ENCODE peak calls at places on chromosomes 1 and 21, in ten cellular contexts. One of them, this sample, is unnamed.

GRCh38 chr1:87329756-87330200 is 1.1 kb downstream of the LMO4 start:
- DNase-seq in cardiac muscle cell: peak
- DNase-seq in stimulated activated CD8-positive, alpha-beta memory T cell treated with anti-CD3 and anti-CD28 coated beads, Interleukin-15, amount 100 ng/mL, for 24 hours: no peak
- DNase-seq in fibroblast of the conjunctiva: no peak
- DNase-seq in stimulated activated naive B cell treated with anti-CD40 and anti-IgM and Interleukin-4, amounts not matched to agents 10 μg/mL and 1 μg/mL and 100 μg/mL, for 72 hours: no peak
- DNase-seq in HuH-7: no peak
- DNase-seq in NCI-H510A: no peak
- DNase-seq in HFFc6: no peak
- DNase-seq in right atrium auricular region: no peak
- DNase-seq in AG08396: no peak
- DNase-seq in this sample: no peak

GRCh38 chr1:41399148-41399795 is 38.0 kb downstream of the FOXO6 start:
- DNase-seq in stimulated activated naive B cell treated with anti-CD40 and anti-IgM and Interleukin-4, amounts not matched to agents 10 μg/mL and 1 μg/mL and 100 μg/mL, for 72 hours: no peak
- DNase-seq in stimulated activated CD8-positive, alpha-beta memory T cell treated with anti-CD3 and anti-CD28 coated beads, Interleukin-15, amount 100 ng/mL, for 24 hours: no peak
- DNase-seq in NCI-H510A: no peak
- DNase-seq in right atrium auricular region: no peak
- DNase-seq in HuH-7: no peak
- DNase-seq in cardiac muscle cell: peak
- DNase-seq in fibroblast of the conjunctiva: no peak
- DNase-seq in HFFc6: no peak
- DNase-seq in AG08396: no peak
- DNase-seq in this sample: no peak

GRCh38 chr1:50080904-50081586 is 27.7 kb upstream of the ELAVL4 start:
- DNase-seq in NCI-H510A: peak
- DNase-seq in stimulated activated naive B cell treated with anti-CD40 and anti-IgM and Interleukin-4, amounts not matched to agents 10 μg/mL and 1 μg/mL and 100 μg/mL, for 72 hours: no peak
- DNase-seq in stimulated activated CD8-positive, alpha-beta memory T cell treated with anti-CD3 and anti-CD28 coated beads, Interleukin-15, amount 100 ng/mL, for 24 hours: no peak
- DNase-seq in HFFc6: no peak
- DNase-seq in fibroblast of the conjunctiva: no peak
- DNase-seq in AG08396: no peak
- DNase-seq in cardiac muscle cell: no peak
- DNase-seq in right atrium auricular region: no peak
- DNase-seq in HuH-7: peak
- DNase-seq in this sample: peak

GRCh38 chr1:150429805-150430204 is 57.4 kb upstream of the TARS2 start:
- DNase-seq in stimulated activated CD8-positive, alpha-beta memory T cell treated with anti-CD3 and anti-CD28 coated beads, Interleukin-15, amount 100 ng/mL, for 24 hours: no peak
- DNase-seq in HuH-7: no peak
- DNase-seq in AG08396: no peak
- DNase-seq in fibroblast of the conjunctiva: no peak
- DNase-seq in NCI-H510A: no peak
- DNase-seq in right atrium auricular region: no peak
- DNase-seq in HFFc6: no peak
- DNase-seq in cardiac muscle cell: peak
- DNase-seq in stimulated activated naive B cell treated with anti-CD40 and anti-IgM and Interleukin-4, amounts not matched to agents 10 μg/mL and 1 μg/mL and 100 μg/mL, for 72 hours: no peak
- DNase-seq in this sample: peak

GRCh38 chr1:119613769-119614358 is 34.2 kb downstream of the ZNF697 start:
- DNase-seq in fibroblast of the conjunctiva: peak
- DNase-seq in NCI-H510A: peak
- DNase-seq in cardiac muscle cell: peak
- DNase-seq in AG08396: peak
- DNase-seq in HFFc6: peak
- DNase-seq in stimulated activated CD8-positive, alpha-beta memory T cell treated with anti-CD3 and anti-CD28 coated beads, Interleukin-15, amount 100 ng/mL, for 24 hours: peak
- DNase-seq in stimulated activated naive B cell treated with anti-CD40 and anti-IgM and Interleukin-4, amounts not matched to agents 10 μg/mL and 1 μg/mL and 100 μg/mL, for 72 hours: peak
- DNase-seq in right atrium auricular region: peak
- DNase-seq in HuH-7: peak
- DNase-seq in this sample: peak

GRCh38 chr1:37277366-37277765 is 197.0 kb upstream of the ZC3H12A start:
- DNase-seq in stimulated activated naive B cell treated with anti-CD40 and anti-IgM and Interleukin-4, amounts not matched to agents 10 μg/mL and 1 μg/mL and 100 μg/mL, for 72 hours: no peak
- DNase-seq in fibroblast of the conjunctiva: no peak
- DNase-seq in AG08396: no peak
- DNase-seq in NCI-H510A: no peak
- DNase-seq in cardiac muscle cell: no peak
- DNase-seq in stimulated activated CD8-positive, alpha-beta memory T cell treated with anti-CD3 and anti-CD28 coated beads, Interleukin-15, amount 100 ng/mL, for 24 hours: no peak
- DNase-seq in HFFc6: no peak
- DNase-seq in right atrium auricular region: no peak
- DNase-seq in HuH-7: no peak
- DNase-seq in this sample: no peak

GRCh38 chr1:151839457-151840409 is at the start of gene C2CD4D:
- DNase-seq in AG08396: no peak
- DNase-seq in HFFc6: no peak
- DNase-seq in right atrium auricular region: no peak
- DNase-seq in cardiac muscle cell: peak
- DNase-seq in stimulated activated naive B cell treated with anti-CD40 and anti-IgM and Interleukin-4, amounts not matched to agents 10 μg/mL and 1 μg/mL and 100 μg/mL, for 72 hours: peak
- DNase-seq in HuH-7: no peak
- DNase-seq in stimulated activated CD8-positive, alpha-beta memory T cell treated with anti-CD3 and anti-CD28 coated beads, Interleukin-15, amount 100 ng/mL, for 24 hours: no peak
- DNase-seq in NCI-H510A: peak
- DNase-seq in fibroblast of the conjunctiva: no peak
- DNase-seq in this sample: no peak

GRCh38 chr1:3795453-3796214 is 664 bp downstream of the LRRC47 start:
- DNase-seq in fibroblast of the conjunctiva: no peak
- DNase-seq in stimulated activated naive B cell treated with anti-CD40 and anti-IgM and Interleukin-4, amounts not matched to agents 10 μg/mL and 1 μg/mL and 100 μg/mL, for 72 hours: no peak
- DNase-seq in HFFc6: no peak
- DNase-seq in HuH-7: no peak
- DNase-seq in right atrium auricular region: no peak
- DNase-seq in stimulated activated CD8-positive, alpha-beta memory T cell treated with anti-CD3 and anti-CD28 coated beads, Interleukin-15, amount 100 ng/mL, for 24 hours: no peak
- DNase-seq in NCI-H510A: no peak
- DNase-seq in AG08396: no peak
- DNase-seq in cardiac muscle cell: peak
- DNase-seq in this sample: peak

GRCh38 chr1:36934061-36934460 is 100.3 kb downstream of the GRIK3 start:
- DNase-seq in HFFc6: no peak
- DNase-seq in NCI-H510A: peak
- DNase-seq in cardiac muscle cell: no peak
- DNase-seq in fibroblast of the conjunctiva: no peak
- DNase-seq in stimulated activated CD8-positive, alpha-beta memory T cell treated with anti-CD3 and anti-CD28 coated beads, Interleukin-15, amount 100 ng/mL, for 24 hours: no peak
- DNase-seq in AG08396: no peak
- DNase-seq in HuH-7: no peak
- DNase-seq in stimulated activated naive B cell treated with anti-CD40 and anti-IgM and Interleukin-4, amounts not matched to agents 10 μg/mL and 1 μg/mL and 100 μg/mL, for 72 hours: no peak
- DNase-seq in right atrium auricular region: no peak
- DNase-seq in this sample: no peak

GRCh38 chr1:24374891-24375786 is 38.4 kb downstream of the STPG1 start:
- DNase-seq in stimulated activated CD8-positive, alpha-beta memory T cell treated with anti-CD3 and anti-CD28 coated beads, Interleukin-15, amount 100 ng/mL, for 24 hours: no peak
- DNase-seq in NCI-H510A: no peak
- DNase-seq in stimulated activated naive B cell treated with anti-CD40 and anti-IgM and Interleukin-4, amounts not matched to agents 10 μg/mL and 1 μg/mL and 100 μg/mL, for 72 hours: no peak
- DNase-seq in cardiac muscle cell: no peak
- DNase-seq in HuH-7: no peak
- DNase-seq in HFFc6: no peak
- DNase-seq in right atrium auricular region: no peak
- DNase-seq in fibroblast of the conjunctiva: no peak
- DNase-seq in AG08396: no peak
- DNase-seq in this sample: no peak

GRCh38 chr1:81424056-81424455 is 376.7 kb upstream of the ADGRL2 start:
- DNase-seq in HFFc6: no peak
- DNase-seq in cardiac muscle cell: peak
- DNase-seq in right atrium auricular region: no peak
- DNase-seq in stimulated activated naive B cell treated with anti-CD40 and anti-IgM and Interleukin-4, amounts not matched to agents 10 μg/mL and 1 μg/mL and 100 μg/mL, for 72 hours: no peak
- DNase-seq in NCI-H510A: no peak
- DNase-seq in stimulated activated CD8-positive, alpha-beta memory T cell treated with anti-CD3 and anti-CD28 coated beads, Interleukin-15, amount 100 ng/mL, for 24 hours: no peak
- DNase-seq in HuH-7: no peak
- DNase-seq in AG08396: no peak
- DNase-seq in fibroblast of the conjunctiva: no peak
- DNase-seq in this sample: no peak

GRCh38 chr1:235588916-235589515 is 60.6 kb downstream of the GNG4 start:
- DNase-seq in cardiac muscle cell: no peak
- DNase-seq in HuH-7: no peak
- DNase-seq in AG08396: no peak
- DNase-seq in NCI-H510A: no peak
- DNase-seq in fibroblast of the conjunctiva: no peak
- DNase-seq in right atrium auricular region: no peak
- DNase-seq in stimulated activated CD8-positive, alpha-beta memory T cell treated with anti-CD3 and anti-CD28 coated beads, Interleukin-15, amount 100 ng/mL, for 24 hours: no peak
- DNase-seq in stimulated activated naive B cell treated with anti-CD40 and anti-IgM and Interleukin-4, amounts not matched to agents 10 μg/mL and 1 μg/mL and 100 μg/mL, for 72 hours: no peak
- DNase-seq in HFFc6: peak
- DNase-seq in this sample: no peak

GRCh38 chr1:169906938-169907337 is 13.2 kb upstream of the SCYL3 start:
- DNase-seq in cardiac muscle cell: no peak
- DNase-seq in stimulated activated naive B cell treated with anti-CD40 and anti-IgM and Interleukin-4, amounts not matched to agents 10 μg/mL and 1 μg/mL and 100 μg/mL, for 72 hours: no peak
- DNase-seq in stimulated activated CD8-positive, alpha-beta memory T cell treated with anti-CD3 and anti-CD28 coated beads, Interleukin-15, amount 100 ng/mL, for 24 hours: no peak
- DNase-seq in AG08396: peak
- DNase-seq in right atrium auricular region: no peak
- DNase-seq in NCI-H510A: no peak
- DNase-seq in HuH-7: no peak
- DNase-seq in fibroblast of the conjunctiva: peak
- DNase-seq in HFFc6: no peak
- DNase-seq in this sample: no peak

GRCh38 chr1:12604114-12604874 is 13.7 kb downstream of the DHRS3 start:
- DNase-seq in stimulated activated naive B cell treated with anti-CD40 and anti-IgM and Interleukin-4, amounts not matched to agents 10 μg/mL and 1 μg/mL and 100 μg/mL, for 72 hours: no peak
- DNase-seq in AG08396: peak
- DNase-seq in stimulated activated CD8-positive, alpha-beta memory T cell treated with anti-CD3 and anti-CD28 coated beads, Interleukin-15, amount 100 ng/mL, for 24 hours: no peak
- DNase-seq in NCI-H510A: peak
- DNase-seq in HuH-7: peak
- DNase-seq in cardiac muscle cell: peak
- DNase-seq in right atrium auricular region: peak
- DNase-seq in fibroblast of the conjunctiva: peak
- DNase-seq in HFFc6: peak
- DNase-seq in this sample: no peak

GRCh38 chr1:193421487-193421886 is 235.1 kb upstream of the B3GALT2 start:
- DNase-seq in stimulated activated CD8-positive, alpha-beta memory T cell treated with anti-CD3 and anti-CD28 coated beads, Interleukin-15, amount 100 ng/mL, for 24 hours: no peak
- DNase-seq in stimulated activated naive B cell treated with anti-CD40 and anti-IgM and Interleukin-4, amounts not matched to agents 10 μg/mL and 1 μg/mL and 100 μg/mL, for 72 hours: no peak
- DNase-seq in cardiac muscle cell: no peak
- DNase-seq in NCI-H510A: no peak
- DNase-seq in HFFc6: no peak
- DNase-seq in HuH-7: no peak
- DNase-seq in right atrium auricular region: no peak
- DNase-seq in AG08396: no peak
- DNase-seq in fibroblast of the conjunctiva: no peak
- DNase-seq in this sample: no peak

GRCh38 chr1:58883037-58883887 is 99.4 kb upstream of the JUN start:
- DNase-seq in cardiac muscle cell: no peak
- DNase-seq in right atrium auricular region: peak
- DNase-seq in stimulated activated CD8-positive, alpha-beta memory T cell treated with anti-CD3 and anti-CD28 coated beads, Interleukin-15, amount 100 ng/mL, for 24 hours: no peak
- DNase-seq in AG08396: peak
- DNase-seq in NCI-H510A: no peak
- DNase-seq in HFFc6: peak
- DNase-seq in fibroblast of the conjunctiva: peak
- DNase-seq in stimulated activated naive B cell treated with anti-CD40 and anti-IgM and Interleukin-4, amounts not matched to agents 10 μg/mL and 1 μg/mL and 100 μg/mL, for 72 hours: peak
- DNase-seq in HuH-7: no peak
- DNase-seq in this sample: no peak

GRCh38 chr1:1246601-1247340 is at the start of gene C1QTNF12:
- DNase-seq in AG08396: peak
- DNase-seq in stimulated activated naive B cell treated with anti-CD40 and anti-IgM and Interleukin-4, amounts not matched to agents 10 μg/mL and 1 μg/mL and 100 μg/mL, for 72 hours: no peak
- DNase-seq in fibroblast of the conjunctiva: no peak
- DNase-seq in right atrium auricular region: no peak
- DNase-seq in HFFc6: no peak
- DNase-seq in stimulated activated CD8-positive, alpha-beta memory T cell treated with anti-CD3 and anti-CD28 coated beads, Interleukin-15, amount 100 ng/mL, for 24 hours: no peak
- DNase-seq in NCI-H510A: no peak
- DNase-seq in HuH-7: no peak
- DNase-seq in cardiac muscle cell: no peak
- DNase-seq in this sample: no peak

GRCh38 chr1:178612261-178612660 is 99.4 kb downstream of the TEX35 start:
- DNase-seq in right atrium auricular region: no peak
- DNase-seq in HFFc6: peak
- DNase-seq in fibroblast of the conjunctiva: peak
- DNase-seq in stimulated activated naive B cell treated with anti-CD40 and anti-IgM and Interleukin-4, amounts not matched to agents 10 μg/mL and 1 μg/mL and 100 μg/mL, for 72 hours: no peak
- DNase-seq in stimulated activated CD8-positive, alpha-beta memory T cell treated with anti-CD3 and anti-CD28 coated beads, Interleukin-15, amount 100 ng/mL, for 24 hours: no peak
- DNase-seq in AG08396: peak
- DNase-seq in cardiac muscle cell: no peak
- DNase-seq in NCI-H510A: no peak
- DNase-seq in HuH-7: no peak
- DNase-seq in this sample: no peak

GRCh38 chr1:32200226-32201010 is at the start of gene CCDC28B:
- DNase-seq in stimulated activated CD8-positive, alpha-beta memory T cell treated with anti-CD3 and anti-CD28 coated beads, Interleukin-15, amount 100 ng/mL, for 24 hours: no peak
- DNase-seq in fibroblast of the conjunctiva: no peak
- DNase-seq in NCI-H510A: peak
- DNase-seq in HuH-7: peak
- DNase-seq in cardiac muscle cell: peak
- DNase-seq in right atrium auricular region: peak
- DNase-seq in AG08396: peak
- DNase-seq in stimulated activated naive B cell treated with anti-CD40 and anti-IgM and Interleukin-4, amounts not matched to agents 10 μg/mL and 1 μg/mL and 100 μg/mL, for 72 hours: peak
- DNase-seq in HFFc6: peak
- DNase-seq in this sample: peak

GRCh38 chr1:184350573-184350972 is 36.3 kb upstream of the C1orf21 start:
- DNase-seq in AG08396: no peak
- DNase-seq in cardiac muscle cell: no peak
- DNase-seq in stimulated activated CD8-positive, alpha-beta memory T cell treated with anti-CD3 and anti-CD28 coated beads, Interleukin-15, amount 100 ng/mL, for 24 hours: no peak
- DNase-seq in HFFc6: no peak
- DNase-seq in NCI-H510A: no peak
- DNase-seq in fibroblast of the conjunctiva: no peak
- DNase-seq in stimulated activated naive B cell treated with anti-CD40 and anti-IgM and Interleukin-4, amounts not matched to agents 10 μg/mL and 1 μg/mL and 100 μg/mL, for 72 hours: no peak
- DNase-seq in right atrium auricular region: no peak
- DNase-seq in HuH-7: no peak
- DNase-seq in this sample: no peak

GRCh38 chr1:9689971-9690381 is 38.4 kb downstream of the PIK3CD start:
- DNase-seq in NCI-H510A: peak
- DNase-seq in right atrium auricular region: no peak
- DNase-seq in HFFc6: no peak
- DNase-seq in HuH-7: no peak
- DNase-seq in AG08396: peak
- DNase-seq in fibroblast of the conjunctiva: no peak
- DNase-seq in stimulated activated naive B cell treated with anti-CD40 and anti-IgM and Interleukin-4, amounts not matched to agents 10 μg/mL and 1 μg/mL and 100 μg/mL, for 72 hours: no peak
- DNase-seq in cardiac muscle cell: peak
- DNase-seq in stimulated activated CD8-positive, alpha-beta memory T cell treated with anti-CD3 and anti-CD28 coated beads, Interleukin-15, amount 100 ng/mL, for 24 hours: no peak
- DNase-seq in this sample: peak

GRCh38 chr1:226492738-226493137 is 55.8 kb upstream of the STUM start:
- DNase-seq in HuH-7: no peak
- DNase-seq in cardiac muscle cell: no peak
- DNase-seq in right atrium auricular region: no peak
- DNase-seq in NCI-H510A: no peak
- DNase-seq in HFFc6: no peak
- DNase-seq in fibroblast of the conjunctiva: no peak
- DNase-seq in stimulated activated CD8-positive, alpha-beta memory T cell treated with anti-CD3 and anti-CD28 coated beads, Interleukin-15, amount 100 ng/mL, for 24 hours: no peak
- DNase-seq in AG08396: no peak
- DNase-seq in stimulated activated naive B cell treated with anti-CD40 and anti-IgM and Interleukin-4, amounts not matched to agents 10 μg/mL and 1 μg/mL and 100 μg/mL, for 72 hours: no peak
- DNase-seq in this sample: no peak

GRCh38 chr21:45825209-45825602 is 156.4 kb upstream of the COL6A1 start:
- DNase-seq in stimulated activated naive B cell treated with anti-CD40 and anti-IgM and Interleukin-4, amounts not matched to agents 10 μg/mL and 1 μg/mL and 100 μg/mL, for 72 hours: no peak
- DNase-seq in right atrium auricular region: no peak
- DNase-seq in HFFc6: no peak
- DNase-seq in AG08396: no peak
- DNase-seq in NCI-H510A: no peak
- DNase-seq in cardiac muscle cell: no peak
- DNase-seq in stimulated activated CD8-positive, alpha-beta memory T cell treated with anti-CD3 and anti-CD28 coated beads, Interleukin-15, amount 100 ng/mL, for 24 hours: no peak
- DNase-seq in HuH-7: no peak
- DNase-seq in fibroblast of the conjunctiva: no peak
- DNase-seq in this sample: no peak

GRCh38 chr1:205633421-205633976 is 1.7 kb upstream of the ELK4 start:
- DNase-seq in HuH-7: no peak
- DNase-seq in HFFc6: peak
- DNase-seq in stimulated activated CD8-positive, alpha-beta memory T cell treated with anti-CD3 and anti-CD28 coated beads, Interleukin-15, amount 100 ng/mL, for 24 hours: no peak
- DNase-seq in stimulated activated naive B cell treated with anti-CD40 and anti-IgM and Interleukin-4, amounts not matched to agents 10 μg/mL and 1 μg/mL and 100 μg/mL, for 72 hours: no peak
- DNase-seq in AG08396: peak
- DNase-seq in right atrium auricular region: no peak
- DNase-seq in cardiac muscle cell: no peak
- DNase-seq in fibroblast of the conjunctiva: no peak
- DNase-seq in NCI-H510A: no peak
- DNase-seq in this sample: no peak

GRCh38 chr1:58406296-58407071 is 140.0 kb downstream of the OMA1 start:
- DNase-seq in NCI-H510A: no peak
- DNase-seq in stimulated activated naive B cell treated with anti-CD40 and anti-IgM and Interleukin-4, amounts not matched to agents 10 μg/mL and 1 μg/mL and 100 μg/mL, for 72 hours: no peak
- DNase-seq in fibroblast of the conjunctiva: no peak
- DNase-seq in cardiac muscle cell: no peak
- DNase-seq in HFFc6: no peak
- DNase-seq in AG08396: no peak
- DNase-seq in HuH-7: no peak
- DNase-seq in right atrium auricular region: no peak
- DNase-seq in stimulated activated CD8-positive, alpha-beta memory T cell treated with anti-CD3 and anti-CD28 coated beads, Interleukin-15, amount 100 ng/mL, for 24 hours: no peak
- DNase-seq in this sample: no peak

This sample was measured in HEK293T.